ENCODE peak calls at places on chromosomes 3 and 15, in six cellular contexts. I is psoas muscle, H is ascending aorta, C is heart left ventricle, A is A549, Q is GM23338. F is an unnamed sample.

GRCh38 chr3:72446406-72447058 is 401.7 kb downstream of the SHQ1 start:
- DNase-seq in I (no peak), H (no peak), C (no peak), A (no peak), Q (peak), F (no peak)

GRCh38 chr3:71537211-71537611 is 46.3 kb downstream of the FOXP1 start:
- DNase-seq in I (no peak), H (no peak), C (no peak), A (peak), Q (no peak), F (no peak)

GRCh38 chr3:24810881-24811280 is 316.2 kb upstream of the THRB start:
- DNase-seq in I (no peak), H (no peak), C (no peak), A (no peak), Q (no peak), F (no peak)

GRCh38 chr3:7876741-7877297 is 624.8 kb upstream of the LMCD1 start:
- DNase-seq in I (no peak), H (no peak), C (no peak), A (no peak), Q (no peak), F (no peak)

GRCh38 chr15:66080791-66081475 is 172.6 kb downstream of the MEGF11 start:
- DNase-seq in I (no peak), H (no peak), C (no peak), A (peak), Q (peak), F (no peak)

GRCh38 chr15:74727727-74728126 is 2.4 kb upstream of the CYP1A1 start:
- DNase-seq in I (peak), H (no peak), C (peak), A (no peak), Q (no peak), F (no peak)

GRCh38 chr3:72047472-72047871 is 262.5 kb upstream of the PROK2 start:
- DNase-seq in I (no peak), H (no peak), C (no peak), A (no peak), Q (no peak), F (no peak)

GRCh38 chr15:56886450-56886856 is 32.0 kb upstream of the TCF12 start:
- DNase-seq in I (no peak), H (no peak), C (no peak), A (no peak), Q (peak), F (no peak)

GRCh38 chr15:42066764-42067415 is 27.5 kb downstream of the PLA2G4D start:
- DNase-seq in I (no peak), H (no peak), C (no peak), A (no peak), Q (no peak), F (no peak)

GRCh38 chr3:182618981-182619591 is 174.2 kb upstream of the ATP11B start:
- DNase-seq in I (no peak), H (no peak), C (no peak), A (no peak), Q (no peak), F (no peak)

GRCh38 chr3:49899815-49900214 is 3.9 kb downstream of the MST1R start:
- DNase-seq in I (no peak), H (no peak), C (no peak), A (no peak), Q (peak), F (no peak)

GRCh38 chr15:39548561-39548960 is 32.3 kb upstream of the THBS1 start:
- DNase-seq in I (no peak), H (no peak), C (no peak), A (no peak), Q (no peak), F (no peak)

GRCh38 chr3:143538577-143538981 is 309.7 kb downstream of the SLC9A9 start:
- DNase-seq in I (no peak), H (no peak), C (no peak), A (no peak), Q (no peak), F (no peak)

GRCh38 chr3:142724682-142725351 is 983 bp downstream of the TRPC1 start:
- DNase-seq in I (peak), H (no peak), C (peak), A (peak), Q (peak), F (peak)

GRCh38 chr3:28615071-28615470 is 266.4 kb upstream of the AZI2 start:
- DNase-seq in I (no peak), H (no peak), C (no peak), A (no peak), Q (no peak), F (no peak)

GRCh38 chr3:168517514-168518071 is 421.9 kb upstream of the GOLIM4 start:
- DNase-seq in I (no peak), H (no peak), C (no peak), A (no peak), Q (no peak), F (no peak)

DNA sequence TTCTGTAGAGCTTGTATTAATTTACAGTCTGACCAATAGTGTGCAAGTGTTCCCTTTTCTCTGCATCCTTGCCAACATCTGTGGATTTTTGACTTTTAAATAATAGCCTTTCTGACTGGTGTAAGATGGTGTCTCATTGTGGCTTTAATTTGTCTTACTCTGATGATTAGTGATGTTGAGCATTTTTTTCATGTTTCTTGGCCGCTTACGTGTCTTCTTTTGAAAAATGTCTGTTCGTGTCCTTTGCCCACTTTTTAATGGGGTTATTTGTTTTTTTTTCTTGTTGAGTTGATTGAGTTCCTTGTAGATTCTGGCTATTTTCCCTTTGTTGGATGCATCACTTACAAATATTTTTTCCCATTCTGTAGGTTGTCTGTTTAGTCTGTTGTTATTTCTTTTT is 7.6 kb upstream of the ACOX2 start:
- DNase-seq in I (no peak), H (no peak), C (no peak), A (no peak), Q (no peak), F (no peak)
- H3K27ac ChIP-seq in I (no peak), H (no peak), C (no peak), A (no peak), Q (no peak), F (no peak)

DNA sequence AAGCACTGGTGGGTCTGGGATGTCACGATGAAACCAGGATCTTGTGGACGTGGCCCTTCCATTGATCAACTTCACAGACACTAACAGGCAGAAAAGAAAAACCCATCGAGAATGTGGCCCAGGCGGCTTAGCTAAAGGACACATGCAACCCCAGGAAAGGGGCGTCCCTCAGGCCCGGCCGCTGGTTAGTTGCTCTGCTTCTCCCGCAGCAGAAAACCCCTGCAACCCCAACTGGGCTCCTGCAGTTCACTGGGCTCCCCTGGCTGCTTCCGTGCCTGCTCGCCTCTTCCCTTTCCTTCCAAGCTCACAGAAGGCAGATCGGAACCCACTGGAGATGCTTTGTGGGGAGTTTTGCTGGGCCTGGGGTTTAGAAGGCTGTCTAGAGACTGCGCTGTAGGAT is 1.1 kb downstream of the GASK1A start:
- DNase-seq in I (no peak), H (no peak), C (no peak), A (no peak), Q (peak), F (no peak)
- H3K4me3 ChIP-seq in I (peak), H (peak), C (no peak), A (no peak), Q (peak), F (peak)

GRCh38 chr3:146161725-146162047 is 702 bp upstream of the PLOD2 start:
- DNase-seq in I (peak), H (no peak), C (peak), A (peak), Q (peak), F (peak)
- H3K27ac ChIP-seq in I (peak), H (peak), C (peak), A (peak), Q (no peak), F (peak)

DNA sequence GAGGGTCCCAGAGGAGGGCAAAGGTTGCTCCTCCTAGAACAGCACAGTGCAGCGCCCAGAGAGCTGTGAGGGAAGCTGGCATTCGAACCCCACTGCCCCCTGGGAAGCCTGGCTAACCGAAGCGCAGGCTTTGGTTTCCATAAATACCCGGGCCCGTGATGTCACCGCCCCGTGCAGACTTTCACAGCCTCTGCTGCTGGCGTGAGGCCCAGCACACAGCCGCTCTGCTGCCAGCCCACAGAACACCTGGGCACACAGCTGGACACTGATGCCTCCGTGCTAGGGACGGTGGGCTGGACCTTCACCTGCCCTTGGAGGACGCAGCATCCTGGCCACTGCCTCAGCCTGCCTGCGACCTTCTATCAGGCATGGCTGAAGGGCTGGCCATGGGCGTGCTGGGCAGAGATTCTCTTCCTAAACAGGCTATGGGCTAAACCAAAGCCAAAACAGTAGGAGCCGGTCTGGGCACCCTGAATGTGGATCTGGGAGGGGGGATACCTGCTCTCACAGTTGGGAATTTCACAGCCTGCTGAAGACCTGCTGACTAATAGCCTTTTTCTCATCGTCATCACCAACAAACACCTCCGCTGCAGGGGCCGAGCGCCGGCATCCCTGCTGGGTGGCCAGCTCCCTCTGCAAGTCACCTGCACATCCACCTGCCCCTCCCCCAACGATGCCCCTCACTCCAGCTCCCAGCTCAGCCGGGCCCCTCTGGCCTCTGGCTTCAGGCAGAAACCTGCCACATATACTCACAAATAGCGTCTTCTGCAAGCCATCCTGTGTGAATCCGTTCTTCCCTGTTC is 789 bp downstream of the IQSEC1 start:
- DNase-seq in I (peak), H (peak), C (peak), A (no peak), Q (peak), F (no peak)
- H3K4me3 ChIP-seq in I (no peak), H (peak), C (no peak), A (no peak), Q (peak), F (no peak)

DNA sequence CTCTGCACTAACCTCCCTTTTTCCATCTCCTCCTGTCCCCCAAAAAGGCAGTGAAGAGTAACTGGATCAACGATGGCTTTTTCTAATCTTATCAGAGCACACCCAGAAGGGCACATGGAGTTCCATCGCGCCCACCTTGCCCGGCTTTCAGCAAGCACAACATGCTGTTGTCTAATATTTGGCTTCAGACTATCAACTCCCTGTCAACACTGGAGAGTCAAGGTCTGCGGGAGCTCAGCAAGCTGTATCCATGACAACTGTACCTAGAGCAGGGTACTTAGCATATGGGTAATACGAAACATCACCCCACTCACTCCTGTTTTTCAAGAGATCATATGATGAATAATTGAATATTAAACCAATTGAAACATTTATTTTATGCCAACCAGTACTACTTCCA is 417.2 kb downstream of the GABRB3 start:
- DNase-seq in I (no peak), H (no peak), C (no peak), A (no peak), Q (peak), F (no peak)
- H3K27ac ChIP-seq in I (no peak), H (no peak), C (no peak), A (no peak), Q (no peak), F (no peak)

GRCh38 chr3:67083277-67083676 is 85.2 kb downstream of the KBTBD8 start:
- DNase-seq in I (no peak), H (no peak), C (no peak), A (no peak), Q (no peak), F (no peak)
- H3K4me3 ChIP-seq in I (no peak), H (no peak), C (no peak), A (no peak), Q (no peak), F (no peak)

DNA sequence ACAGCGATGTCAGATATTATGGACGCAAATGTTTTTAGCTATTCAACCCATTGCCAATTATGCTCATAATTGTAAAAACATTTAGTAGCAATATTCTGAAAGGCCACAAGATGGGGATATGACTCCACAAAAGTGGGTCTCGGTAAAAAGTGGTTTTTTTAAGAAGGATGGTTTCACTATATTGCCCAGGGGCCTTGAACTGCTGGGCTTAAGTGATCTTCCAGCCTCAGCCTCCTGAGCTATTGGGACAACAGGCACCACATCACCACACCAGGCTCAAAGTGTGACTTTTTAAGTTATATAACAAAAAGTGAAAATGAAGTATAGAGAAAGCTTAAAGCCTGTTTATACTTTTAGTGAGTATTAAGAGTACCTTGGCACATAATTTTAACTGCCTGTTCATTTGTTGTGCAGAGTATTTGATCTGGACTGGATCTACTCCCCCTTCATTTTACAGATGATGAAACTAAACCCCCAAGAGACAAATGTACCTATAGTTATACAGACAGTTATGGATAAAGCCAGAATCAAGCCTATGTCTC is 9.4 kb downstream of the NAA50 start:
- DNase-seq in I (no peak), H (no peak), C (no peak), A (peak), Q (peak), F (no peak)
- H3K27ac ChIP-seq in I (peak), H (no peak), C (no peak), A (no peak), Q (peak), F (no peak)

GRCh38 chr3:189799366-189799765 is 168.2 kb downstream of the TP63 start:
- DNase-seq in I (no peak), H (no peak), C (no peak), A (no peak), Q (no peak), F (no peak)

GRCh38 chr3:189797103-189797850 is 166.1 kb downstream of the TP63 start:
- DNase-seq in I (no peak), H (no peak), C (no peak), A (no peak), Q (no peak), F (no peak)

GRCh38 chr3:189790658-189791057 is 159.5 kb downstream of the TP63 start:
- DNase-seq in I (no peak), H (no peak), C (no peak), A (no peak), Q (no peak), F (no peak)

GRCh38 chr3:189792046-189792929 is 161.1 kb downstream of the TP63 start:
- DNase-seq in I (no peak), H (no peak), C (no peak), A (no peak), Q (no peak), F (no peak)

DNA sequence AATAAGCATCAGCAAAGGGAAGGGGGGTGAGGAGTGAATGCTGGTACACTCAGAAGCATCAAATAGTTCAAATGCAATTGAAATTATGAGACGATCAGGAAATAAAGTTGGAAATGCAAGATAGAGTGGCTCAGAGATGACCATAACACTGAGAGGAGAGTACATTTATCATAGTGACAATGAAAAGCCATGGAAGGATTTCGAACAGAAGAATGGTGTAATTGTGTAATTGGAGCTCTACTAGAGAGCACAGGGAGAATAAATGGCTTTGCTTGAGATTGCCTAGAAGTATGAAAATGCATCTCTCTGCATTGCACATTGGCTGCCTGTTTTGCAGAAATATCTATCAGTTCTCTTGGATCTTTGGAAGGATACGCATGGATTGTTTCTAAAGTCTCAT is 163.3 kb downstream of the TP63 start:
- DNase-seq in I (no peak), H (no peak), C (no peak), A (no peak), Q (no peak), F (no peak)
- H3K4me3 ChIP-seq in I (no peak), H (no peak), C (no peak), A (no peak), Q (no peak), F (no peak)

GRCh38 chr15:28128036-28128435 is 28.9 kb upstream of the OCA2 start:
- DNase-seq in I (peak), H (peak), C (peak), A (no peak), Q (no peak), F (peak)
- H3K27ac ChIP-seq in I (no peak), H (no peak), C (no peak), A (no peak), Q (no peak), F (no peak)

F was measured in left lung.